ENCODE peak calls at places on chromosomes 4 and X, in seven cellular contexts. T, X, M, E, R, C and A are unnamed samples.

GRCh38 chr4:141669501-141669900 is 33.1 kb downstream of the IL15 start:
- DNase-seq in T (no peak), X (no peak), M (no peak), E (no peak), R (no peak), C (no peak), A (no peak)

GRCh38 chrX:117969782-117970181 is 146.8 kb downstream of the KLHL13 start:
- DNase-seq in T (no peak), X (no peak), M (no peak), E (no peak), R (no peak), C (no peak), A (no peak)

GRCh38 chr4:189850239-189850856 is 90.3 kb upstream of the FRG1 start:
- DNase-seq in T (no peak), X (no peak), M (no peak), E (no peak), R (no peak), C (no peak), A (no peak)

GRCh38 chr4:126238010-126238409 is 923.3 kb downstream of the FAT4 start:
- DNase-seq in T (no peak), X (no peak), M (no peak), E (no peak), R (no peak), C (no peak), A (no peak)

GRCh38 chr4:101229116-101229515 is 118.2 kb downstream of the PPP3CA start:
- DNase-seq in T (no peak), X (no peak), M (no peak), E (no peak), R (peak; percentile 25), C (no peak), A (no peak)

GRCh38 chr4:40232610-40233009 is 35.8 kb downstream of the RHOH start:
- DNase-seq in T (no peak), X (no peak), M (no peak), E (no peak), R (no peak), C (no peak), A (no peak)

GRCh38 chr4:54230479-54231418 is 1.7 kb downstream of the PDGFRA start:
- DNase-seq in T (no peak), X (peak; percentile 53), M (no peak), E (no peak), R (peak; percentile 8), C (peak; percentile 70), A (no peak)

GRCh38 chr4:123217676-123218075 is 178.9 kb upstream of the SPRY1 start:
- DNase-seq in T (no peak), X (no peak), M (no peak), E (no peak), R (no peak), C (no peak), A (no peak)

GRCh38 chr4:98566491-98567008 is 91.9 kb downstream of the TSPAN5 start:
- DNase-seq in T (no peak), X (no peak), M (no peak), E (no peak), R (no peak), C (no peak), A (no peak)

GRCh38 chr4:158090323-158090722 is 82.5 kb downstream of the GASK1B start:
- DNase-seq in T (no peak), X (no peak), M (no peak), E (no peak), R (no peak), C (peak; percentile 40), A (no peak)

GRCh38 chr4:101252721-101253120 is 94.6 kb downstream of the PPP3CA start:
- DNase-seq in T (no peak), X (no peak), M (no peak), E (no peak), R (no peak), C (no peak), A (no peak)

GRCh38 chrX:97401154-97401553 is 517.4 kb downstream of the RPA4 start:
- DNase-seq in T (no peak), X (no peak), M (no peak), E (no peak), R (no peak), C (no peak), A (no peak)

DNA sequence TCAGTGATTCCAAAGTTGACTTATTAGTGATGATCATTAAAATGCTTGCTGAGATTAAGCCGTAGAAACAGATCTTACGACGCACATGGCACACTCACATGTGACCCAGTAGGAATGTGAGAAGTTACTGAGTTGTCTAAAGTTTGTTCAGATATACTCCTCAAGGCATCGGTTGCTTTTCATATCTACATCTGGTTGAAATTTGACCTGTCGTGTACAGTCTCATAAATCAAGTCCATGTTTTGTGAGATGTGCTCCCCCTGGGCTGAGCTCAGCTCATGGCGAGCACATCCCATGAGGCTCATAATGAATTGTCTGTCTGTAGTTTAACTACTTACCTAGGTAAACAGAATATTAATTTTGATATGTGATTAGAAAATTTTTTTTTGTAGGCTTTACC is 67.0 kb downstream of the TNIP2 start:
- DNase-seq in T (no peak), X (no peak), M (no peak), E (no peak), R (no peak), C (no peak), A (no peak)
- H3K36me3 ChIP-seq in T (peaks cover 14% of the 10 kb centered on the region), X (peaks cover 2% of the 10 kb centered on the region), M (peaks cover 4% of the 10 kb centered on the region), E (peaks cover 84% of the 10 kb centered on the region), R (peaks cover 30% of the 10 kb centered on the region), C (no peaks in the 10 kb centered on the region), A (peaks cover 97% of the 10 kb centered on the region)

GRCh38 chr4:139720806-139721205 is 55.2 kb downstream of the MGST2 start:
- DNase-seq in T (no peak), X (no peak), M (no peak), E (no peak), R (no peak), C (no peak), A (no peak)
- H3K27ac ChIP-seq in T (no peak overlapping the region), X (no peak overlapping the region), M (no peak overlapping the region), E (no peak overlapping the region), R (no peak overlapping the region), C (no peak overlapping the region), A (no peak overlapping the region)

GRCh38 chr4:5798447-5798846 is 87.4 kb downstream of the EVC start:
- DNase-seq in T (no peak), X (no peak), M (no peak), E (no peak), R (no peak), C (peak; percentile 62), A (no peak)
- H3K36me3 ChIP-seq in T (no peaks in the 10 kb centered on the region), X (no peaks in the 10 kb centered on the region), M (no peaks in the 10 kb centered on the region), E (no peaks in the 10 kb centered on the region), R (peaks cover 81% of the 10 kb centered on the region), C (peaks cover 3% of the 10 kb centered on the region), A (peaks cover 21% of the 10 kb centered on the region)

GRCh38 chr4:57083107-57083506 is 27.1 kb downstream of the IGFBP7 start:
- DNase-seq in T (no peak), X (no peak), M (no peak), E (no peak), R (no peak), C (no peak), A (no peak)
- H3K27ac ChIP-seq in T (no peak overlapping the region), X (no peak overlapping the region), M (peak overlapping the region; percentile 29), E (no peak overlapping the region), R (peak overlapping the region; percentile 92), C (no peak overlapping the region), A (no peak overlapping the region)

GRCh38 chr4:153502584-153502983 is 36.4 kb downstream of the TMEM131L start:
- DNase-seq in T (no peak), X (no peak), M (no peak), E (no peak), R (no peak), C (no peak), A (no peak)
- H3K36me3 ChIP-seq in T (peaks cover 5% of the 10 kb centered on the region), X (no peaks in the 10 kb centered on the region), M (no peaks in the 10 kb centered on the region), E (no peaks in the 10 kb centered on the region), R (no peaks in the 10 kb centered on the region), C (no peaks in the 10 kb centered on the region), A (no peaks in the 10 kb centered on the region)

GRCh38 chr4:71235321-71236206 is 103.3 kb upstream of the SLC4A4 start:
- DNase-seq in T (no peak), X (no peak), M (no peak), E (no peak), R (no peak), C (no peak), A (no peak)
- H3K27ac ChIP-seq in T (no peak overlapping the region), X (no peak overlapping the region), M (no peak overlapping the region), E (no peak overlapping the region), R (no peak overlapping the region), C (no peak overlapping the region), A (no peak overlapping the region)

GRCh38 chr4:80027611-80028010 is 45.4 kb downstream of the ANTXR2 start:
- DNase-seq in T (no peak), X (no peak), M (no peak), E (no peak), R (no peak), C (no peak), A (no peak)
- H3K36me3 ChIP-seq in T (no peaks in the 10 kb centered on the region), X (no peaks in the 10 kb centered on the region), M (peaks cover 3% of the 10 kb centered on the region), E (peaks cover 79% of the 10 kb centered on the region), R (peaks cover 43% of the 10 kb centered on the region), C (peaks cover 2% of the 10 kb centered on the region), A (peaks cover 59% of the 10 kb centered on the region)

GRCh38 chrX:129478516-129478915 is 44.8 kb downstream of the SMARCA1 start:
- DNase-seq in T (no peak), X (no peak), M (no peak), E (no peak), R (peak; percentile 13), C (no peak), A (no peak)

GRCh38 chrX:129480889-129481288 is 42.4 kb downstream of the SMARCA1 start:
- DNase-seq in T (no peak), X (no peak), M (no peak), E (no peak), R (no peak), C (no peak), A (no peak)
- H3K27ac ChIP-seq in T (no peak overlapping the region), X (no peak overlapping the region), M (no peak overlapping the region), E (no peak overlapping the region), R (no peak overlapping the region), C (no peak overlapping the region), A (no peak overlapping the region)